ENCODE peak calls at places on chromosome 13, in seven cellular contexts. M, J, E, U, O, K and L are unnamed samples.

GRCh38 chr13:30466358-30466714 is 600 bp upstream of the HMGB1 start:
- DNase-seq in O (no peak), E (no peak), K (no peak), M (peak; percentile 55), J (no peak), U (no peak), L (no peak)

GRCh38 chr13:20831933-20832332 is 58.2 kb upstream of the EEF1AKMT1 start:
- DNase-seq in E (no peak), M (no peak), O (no peak), K (no peak), U (no peak), J (no peak), L (no peak)

GRCh38 chr13:70125693-70126092 is 17.4 kb upstream of the KLHL1 start:
- DNase-seq in M (no peak), E (no peak), J (no peak), U (no peak), K (no peak), O (no peak), L (no peak)

GRCh38 chr13:102724923-102725322 is 30.1 kb upstream of the METTL21C start:
- DNase-seq in M (no peak), U (no peak), J (no peak), E (no peak), O (no peak), K (no peak), L (peak; percentile 54)

GRCh38 chr13:106696140-106696539 is 128.2 kb upstream of the ARGLU1 start:
- DNase-seq in M (no peak), K (no peak), E (no peak), O (no peak), U (no peak), J (no peak), L (no peak)

GRCh38 chr13:67635754-67636153 is 405.6 kb upstream of the PCDH9 start:
- DNase-seq in U (no peak), E (no peak), K (no peak), M (no peak), J (no peak), O (no peak), L (no peak)

GRCh38 chr13:42181381-42181953 is 90.5 kb upstream of the AKAP11 start:
- DNase-seq in U (no peak), O (no peak), J (no peak), K (no peak), M (no peak), E (no peak), L (no peak)

GRCh38 chr13:96925869-96926628 is 68.2 kb downstream of the OXGR1 start:
- DNase-seq in K (no peak), M (no peak), O (no peak), U (no peak), J (no peak), E (no peak), L (no peak)

GRCh38 chr13:63425131-63425530 is 2009.5 kb upstream of the PCDH20 start:
- DNase-seq in M (no peak), U (no peak), E (no peak), J (no peak), K (no peak), O (no peak), L (no peak)

GRCh38 chr13:94542917-94543316 is 53.0 kb downstream of the TGDS start:
- DNase-seq in J (no peak), U (no peak), O (no peak), M (no peak), K (no peak), E (no peak), L (no peak)

GRCh38 chr13:58946274-58946673 is 1217.5 kb downstream of the DIAPH3 start:
- DNase-seq in O (no peak), J (no peak), M (no peak), E (no peak), K (no peak), U (no peak), L (no peak)

GRCh38 chr13:23743717-23744116 is 145.5 kb downstream of the MIPEP start:
- DNase-seq in E (no peak), U (no peak), O (no peak), M (no peak), K (no peak), J (no peak), L (no peak)

GRCh38 chr13:77737583-77738200 is 40.2 kb downstream of the SLAIN1 start:
- DNase-seq in J (no peak), M (no peak), K (no peak), U (no peak), O (no peak), E (no peak), L (no peak)

GRCh38 chr13:103130681-103131210 is 64.5 kb upstream of the SLC10A2 start:
- DNase-seq in O (no peak), M (no peak), J (no peak), K (no peak), E (no peak), U (no peak), L (no peak)

GRCh38 chr13:73767191-73767741 is 366.9 kb downstream of the KLF12 start:
- DNase-seq in O (no peak), M (peak; percentile 91), U (no peak), J (no peak), K (no peak), E (no peak), L (no peak)
- TF ChIP-seq CTCF in O (no peak), M (no peak), U (no peak), J (no peak), K (no peak), E (no peak), L (no peak)

GRCh38 chr13:49606747-49607648 is 21.3 kb upstream of the ARL11 start:
- DNase-seq in M (peak; percentile 90), O (peak; percentile 32), K (peak; percentile 69), E (peak; percentile 88), J (peak; percentile 51), U (peak; percentile 90), L (peak; percentile 63)
- TF ChIP-seq CTCF in M (peak; percentile 89), O (peak; percentile 86), K (peak; percentile 71), E (peak; percentile 91), J (peak; percentile 87), U (peak; percentile 85), L (peak; percentile 78)

GRCh38 chr13:100434010-100434763 is 154.4 kb downstream of the GGACT start:
- DNase-seq in E (no peak), M (no peak), O (no peak), U (no peak), K (no peak), J (no peak), L (no peak)

GRCh38 chr13:100440756-100441421 is 147.7 kb downstream of the GGACT start:
- DNase-seq in O (no peak), J (no peak), K (no peak), M (no peak), E (no peak), U (no peak), L (no peak)

GRCh38 chr13:100436099-100436498 is 152.5 kb downstream of the GGACT start:
- DNase-seq in J (no peak), M (no peak), O (no peak), K (no peak), U (no peak), E (no peak), L (no peak)

GRCh38 chr13:100439247-100439955 is 149.2 kb downstream of the GGACT start:
- DNase-seq in M (peak; percentile 75), U (no peak), J (no peak), O (no peak), K (no peak), E (no peak), L (no peak)

DNA sequence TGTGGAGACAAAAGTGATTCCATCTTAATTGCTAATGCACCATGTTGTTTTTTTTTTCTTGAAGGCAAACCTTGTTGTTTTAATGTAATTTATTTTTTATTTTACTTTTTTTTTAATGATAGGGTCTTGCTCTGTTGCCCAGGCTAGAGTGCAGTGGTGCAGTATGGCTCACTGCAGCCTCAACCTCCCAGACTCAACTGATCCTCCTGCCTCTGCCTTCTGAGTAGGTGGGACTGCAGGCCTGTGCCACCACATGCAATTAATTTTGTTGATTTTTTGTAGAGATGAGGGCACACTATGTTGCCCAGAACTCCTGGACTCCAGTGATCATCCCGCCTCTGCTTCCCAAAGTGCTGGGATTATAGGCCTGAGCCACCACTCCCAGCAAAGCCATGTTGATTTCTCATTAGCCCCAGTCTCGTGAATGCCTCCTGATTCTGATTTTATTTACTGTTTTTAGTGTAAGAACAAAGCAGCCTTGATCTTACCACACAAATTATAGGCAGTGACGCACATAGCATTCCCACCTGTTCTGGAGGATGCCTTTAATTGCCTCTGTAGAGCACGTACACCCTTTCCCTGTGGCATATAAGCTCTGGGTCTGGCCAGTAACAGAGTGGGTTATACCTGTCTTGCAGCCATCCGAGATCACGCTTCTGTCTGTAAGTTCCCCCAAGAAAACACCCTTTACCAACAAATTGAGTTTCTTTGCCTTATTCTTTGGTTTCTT is 150.4 kb downstream of the GGACT start:
- DNase-seq in U (no peak), M (no peak), K (no peak), J (no peak), O (no peak), E (no peak), L (no peak)
- TF ChIP-seq CTCF in U (no peak), M (no peak), K (no peak), J (no peak), O (no peak), E (no peak), L (no peak)

GRCh38 chr13:36817996-36818395 is 1.0 kb upstream of the RFXAP start:
- DNase-seq in K (no peak), J (no peak), U (no peak), E (no peak), M (no peak), O (no peak), L (no peak)

GRCh38 chr13:36814465-36814864 is 4.6 kb upstream of the RFXAP start:
- DNase-seq in E (no peak), O (no peak), U (no peak), J (no peak), M (no peak), K (no peak), L (no peak)

GRCh38 chr13:36813226-36813625 is 5.8 kb upstream of the RFXAP start:
- DNase-seq in O (no peak), E (no peak), M (no peak), K (no peak), J (no peak), U (no peak), L (no peak)

GRCh38 chr13:36818483-36819063 is 449 bp upstream of the RFXAP start:
- DNase-seq in K (no peak), O (no peak), E (no peak), U (no peak), M (no peak), J (no peak), L (no peak)

GRCh38 chr13:36815069-36815468 is 4.0 kb upstream of the RFXAP start:
- DNase-seq in K (no peak), J (no peak), O (no peak), E (no peak), M (no peak), U (no peak), L (no peak)
- TF ChIP-seq CTCF in K (peak; percentile 38), J (peak; percentile 39), O (peak; percentile 41), E (no peak), M (peak; percentile 34), U (peak; percentile 29), L (peak; percentile 33)

GRCh38 chr13:88000239-88000638 is 329.1 kb downstream of the SLITRK5 start:
- DNase-seq in E (no peak), O (no peak), U (no peak), K (no peak), J (no peak), M (no peak), L (no peak)
- TF ChIP-seq CTCF in E (no peak), O (no peak), U (no peak), K (no peak), J (no peak), M (no peak), L (no peak)

GRCh38 chr13:43894438-43894837 is 14.7 kb downstream of the LACC1 start:
- DNase-seq in M (no peak), J (no peak), U (no peak), E (no peak), K (no peak), O (no peak), L (no peak)
- TF ChIP-seq CTCF in M (peak; percentile 55), J (peak; percentile 47), U (peak; percentile 19), E (peak; percentile 10), K (no peak), O (peak; percentile 30), L (no peak)